ENCODE peak calls at places on chromosomes 6 and 20, in nine cellular contexts. L, C, O, Q, U, P, E, T and X are unnamed samples.

GRCh38 chr20:5147193-5147592 is 20.4 kb downstream of the CDS2 start:
- DNase-seq in L (no peak), C (no peak), O (no peak), Q (no peak), U (no peak), P (no peak), E (no peak), T (no peak), X (no peak)

GRCh38 chr6:49550413-49551125 is at the start of gene C6orf141:
- DNase-seq in L (peak; percentile 12), C (no peak), O (peak; percentile 94), Q (peak; percentile 70), U (peak; percentile 61), P (peak; percentile 11), E (peak; percentile 72), T (peak; percentile 88), X (peak; percentile 64)

GRCh38 chr6:168318579-168319278 is 848 bp downstream of the DACT2 start:
- DNase-seq in L (no peak), C (no peak), O (no peak), Q (no peak), U (no peak), P (no peak), E (no peak), T (no peak), X (no peak)

GRCh38 chr6:108661982-108662381 is 101.3 kb downstream of the FOXO3 start:
- DNase-seq in L (no peak), C (no peak), O (no peak), Q (no peak), U (no peak), P (no peak), E (no peak), T (no peak), X (no peak)

GRCh38 chr20:45174434-45175364 is at the start of gene PI3:
- DNase-seq in L (no peak), C (no peak), O (peak; percentile 99), Q (no peak), U (no peak), P (no peak), E (peak; percentile 100), T (no peak), X (peak; percentile 72)

GRCh38 chr6:87772597-87773530 is 70.8 kb upstream of the AKIRIN2 start:
- DNase-seq in L (peak; percentile 19), C (no peak), O (no peak), Q (no peak), U (no peak), P (peak; percentile 55), E (no peak), T (no peak), X (peak; percentile 39)

GRCh38 chr6:134282816-134283215 is 35.1 kb downstream of the SGK1 start:
- DNase-seq in L (peak; percentile 6), C (no peak), O (no peak), Q (no peak), U (no peak), P (no peak), E (no peak), T (no peak), X (no peak)

GRCh38 chr6:21135484-21136005 is 458.0 kb upstream of the SOX4 start:
- DNase-seq in L (no peak), C (no peak), O (no peak), Q (no peak), U (no peak), P (no peak), E (no peak), T (no peak), X (no peak)

GRCh38 chr6:134665029-134665723 is 284.7 kb downstream of the ALDH8A1 start:
- DNase-seq in L (no peak), C (no peak), O (no peak), Q (no peak), U (no peak), P (no peak), E (no peak), T (no peak), X (no peak)

GRCh38 chr6:44457606-44458005 is 70.1 kb downstream of the CDC5L start:
- DNase-seq in L (no peak), C (no peak), O (no peak), Q (no peak), U (no peak), P (no peak), E (no peak), T (no peak), X (no peak)

GRCh38 chr6:111938710-111939109 is 65.5 kb upstream of the FYN start:
- DNase-seq in L (peak; percentile 75), C (no peak), O (peak; percentile 26), Q (no peak), U (no peak), P (no peak), E (peak; percentile 67), T (no peak), X (no peak)

DNA sequence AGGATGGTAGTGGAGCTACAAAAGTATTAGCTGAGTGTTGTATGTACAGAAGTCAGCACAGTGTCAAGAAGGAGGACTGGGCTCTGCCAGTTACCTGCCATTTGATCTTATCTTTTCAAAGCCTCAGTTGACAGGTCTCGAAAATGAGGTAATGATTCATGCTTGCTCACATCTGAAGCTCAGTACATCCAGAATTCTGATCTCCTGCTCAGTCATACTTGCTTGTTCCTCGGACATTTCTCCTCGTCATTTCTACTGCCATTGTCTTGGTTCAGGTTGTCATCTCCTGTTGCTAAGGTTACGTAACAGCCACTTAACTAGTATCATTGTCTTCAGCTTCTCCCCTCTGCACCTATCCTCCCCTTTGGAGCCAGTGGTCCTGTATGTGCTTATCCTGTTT is 89.5 kb downstream of the SLX4IP start:
- DNase-seq in L (peak; percentile 34), C (no peak), O (peak; percentile 95), Q (peak; percentile 79), U (no peak), P (no peak), E (peak; percentile 61), T (no peak), X (no peak)
- H3K9me2 ChIP-seq in L (no peaks in the 10 kb centered on the region), C (no peaks in the 10 kb centered on the region), O (no peaks in the 10 kb centered on the region), Q (no peaks in the 10 kb centered on the region), U (no peaks in the 10 kb centered on the region), P (no peaks in the 10 kb centered on the region), E (no peaks in the 10 kb centered on the region), T (no peaks in the 10 kb centered on the region), X (no peaks in the 10 kb centered on the region)

GRCh38 chr6:159103396-159104162 is 58.8 kb upstream of the TAGAP start:
- DNase-seq in L (no peak), C (no peak), O (no peak), Q (no peak), U (no peak), P (no peak), E (no peak), T (peak; percentile 31), X (no peak)

GRCh38 chr6:159101656-159102055 is 56.9 kb upstream of the TAGAP start:
- DNase-seq in L (no peak), C (no peak), O (no peak), Q (no peak), U (no peak), P (no peak), E (no peak), T (no peak), X (no peak)

GRCh38 chr6:159104163-159104885 is 59.5 kb upstream of the TAGAP start:
- DNase-seq in L (peak; percentile 80), C (peak; percentile 93), O (peak; percentile 69), Q (no peak), U (peak; percentile 43), P (peak; percentile 86), E (no peak), T (peak; percentile 83), X (peak; percentile 84)

GRCh38 chr6:159100789-159101182 is 56.0 kb upstream of the TAGAP start:
- DNase-seq in L (no peak), C (no peak), O (no peak), Q (no peak), U (no peak), P (no peak), E (no peak), T (no peak), X (no peak)

DNA sequence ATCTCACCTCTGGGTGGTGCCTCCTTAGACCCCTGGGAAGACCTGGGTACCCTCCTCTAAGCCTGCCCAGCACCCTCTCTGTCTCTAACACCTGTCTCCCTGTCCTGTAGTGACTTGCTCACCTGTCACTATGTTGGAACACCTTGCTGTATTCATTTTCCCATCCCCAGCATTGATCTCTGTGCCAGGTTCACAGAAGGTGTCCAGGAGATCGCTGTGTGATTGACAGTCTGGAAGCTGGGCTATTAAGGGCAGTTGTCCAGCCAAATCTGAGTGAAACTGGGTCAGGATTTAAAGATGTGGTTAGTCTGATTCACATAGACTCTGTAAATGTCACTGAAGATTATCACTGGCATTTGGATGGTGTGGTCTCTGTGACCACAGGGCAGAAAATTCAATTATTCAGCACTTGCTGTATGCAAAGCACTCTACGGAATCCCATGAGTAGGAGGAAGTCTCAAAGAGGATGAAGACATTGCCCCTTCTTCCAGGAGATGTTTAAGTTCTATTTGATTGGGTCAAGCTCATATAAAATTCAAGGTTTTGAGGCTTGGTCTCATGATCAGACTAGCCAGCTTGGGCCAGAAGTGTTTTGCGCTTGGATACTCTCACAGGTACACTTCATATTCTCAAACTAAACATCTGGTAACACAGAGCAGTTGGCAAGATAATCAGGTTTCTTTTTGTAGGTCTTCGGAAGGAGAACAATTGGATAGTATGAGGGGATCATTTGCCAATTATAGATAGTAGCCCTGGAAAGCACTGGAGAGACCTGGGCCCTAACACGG is 57.8 kb upstream of the TAGAP start:
- DNase-seq in L (no peak), C (no peak), O (no peak), Q (no peak), U (no peak), P (no peak), E (no peak), T (no peak), X (no peak)
- H3K4me1 ChIP-seq in L (no peaks in the 10 kb centered on the region), C (peaks cover 66% of the 10 kb centered on the region), O (no peaks in the 10 kb centered on the region), Q (peaks cover 20% of the 10 kb centered on the region), U (peaks cover 13% of the 10 kb centered on the region), P (peaks cover 4% of the 10 kb centered on the region), E (no peaks in the 10 kb centered on the region), T (peaks cover 7% of the 10 kb centered on the region), X (peaks cover 18% of the 10 kb centered on the region)

DNA sequence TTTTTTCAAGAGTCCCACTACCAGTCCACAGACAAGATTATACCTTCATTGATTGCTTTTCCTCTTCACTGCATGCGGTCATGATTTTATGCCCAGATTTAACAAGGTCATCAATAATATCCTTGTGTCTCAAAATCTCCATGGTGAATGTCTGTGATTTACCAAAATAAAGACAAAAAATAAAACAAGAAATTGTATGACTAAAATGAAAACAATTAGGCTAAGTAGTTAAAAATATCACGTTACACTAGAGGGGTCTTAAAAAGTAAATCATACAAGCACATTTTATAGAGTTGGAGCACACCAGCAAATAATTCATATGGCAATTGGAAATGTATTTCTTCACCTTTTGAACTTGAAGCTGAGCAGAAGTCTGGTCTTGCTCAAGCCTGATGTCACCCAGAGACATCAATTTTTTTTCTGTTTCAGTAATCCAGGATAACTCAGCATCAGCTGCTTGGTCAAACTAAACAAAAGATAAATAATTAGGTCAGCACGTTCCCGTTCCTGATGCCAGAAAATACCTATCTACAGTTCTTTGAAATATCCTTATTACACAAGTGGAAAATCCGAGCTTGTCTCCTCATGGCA is 125.4 kb downstream of the DST start:
- DNase-seq in L (peak; percentile 55), C (no peak), O (no peak), Q (no peak), U (no peak), P (no peak), E (no peak), T (no peak), X (no peak)
- H3K27ac ChIP-seq in L (peak overlapping the region; percentile 12), C (peak overlapping the region; percentile 8), O (no peak overlapping the region), Q (no peak overlapping the region), U (no peak overlapping the region), P (peak overlapping the region; percentile 39), E (no peak overlapping the region), T (no peak overlapping the region), X (peak overlapping the region; percentile 42)

DNA sequence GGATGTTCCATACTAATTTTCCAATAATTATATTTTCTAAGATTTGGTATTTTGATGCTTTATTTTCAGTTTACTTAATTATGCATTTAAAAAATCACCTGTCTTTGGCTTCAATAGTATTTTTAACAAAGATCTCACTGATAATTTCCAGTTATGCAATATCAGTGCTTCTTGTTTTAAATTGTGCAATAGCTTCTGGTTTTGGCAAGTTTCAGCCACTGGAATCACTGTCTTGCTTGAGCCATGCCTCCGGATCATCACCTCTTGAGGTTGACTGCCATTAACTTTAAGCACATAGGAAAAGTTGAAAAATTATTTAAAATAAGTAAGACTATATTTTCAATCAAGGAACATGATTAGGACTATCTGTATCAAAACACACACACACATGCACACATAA is 1242.1 kb downstream of the HACE1 start:
- DNase-seq in L (no peak), C (no peak), O (no peak), Q (no peak), U (no peak), P (no peak), E (no peak), T (no peak), X (no peak)
- H3K9me2 ChIP-seq in L (no peaks in the 10 kb centered on the region), C (no peaks in the 10 kb centered on the region), O (no peaks in the 10 kb centered on the region), Q (no peaks in the 10 kb centered on the region), U (no peaks in the 10 kb centered on the region), P (no peaks in the 10 kb centered on the region), E (no peaks in the 10 kb centered on the region), T (peaks cover 4% of the 10 kb centered on the region), X (no peaks in the 10 kb centered on the region)